ENCODE peak calls at places on chromosomes 12 and 14, in eight cellular contexts. One of them, this sample, is unnamed.

GRCh38 chr14:85247071-85247470 is 282.9 kb upstream of the FLRT2 start:
- DNase-seq in neural crest cell: no peak
- DNase-seq in transverse colon: no peak
- DNase-seq in M059J: no peak
- DNase-seq in astrocyte: no peak
- DNase-seq in activated CD8-positive, alpha-beta T cell treated with anti-CD3 and anti-CD28 coated beads for 36 hours: no peak
- DNase-seq in AG04450: no peak
- DNase-seq in stimulated activated CD4-positive, alpha-beta T cell treated with anti-CD3 and anti-CD28 coated beads, Interleukin-1b, Interleukin-23, amount 100 ng/mL, for 1 hour: no peak
- DNase-seq in this sample: no peak

GRCh38 chr12:122394626-122395194 is 27.8 kb downstream of the CLIP1 start:
- DNase-seq in neural crest cell: no peak
- DNase-seq in transverse colon: no peak
- DNase-seq in M059J: no peak
- DNase-seq in astrocyte: no peak
- DNase-seq in activated CD8-positive, alpha-beta T cell treated with anti-CD3 and anti-CD28 coated beads for 36 hours: no peak
- DNase-seq in AG04450: no peak
- DNase-seq in stimulated activated CD4-positive, alpha-beta T cell treated with anti-CD3 and anti-CD28 coated beads, Interleukin-1b, Interleukin-23, amount 100 ng/mL, for 1 hour: no peak
- DNase-seq in this sample: no peak

GRCh38 chr12:10189653-10190052 is 10.8 kb downstream of the TMEM52B start:
- DNase-seq in neural crest cell: no peak
- DNase-seq in transverse colon: no peak
- DNase-seq in M059J: peak
- DNase-seq in astrocyte: peak
- DNase-seq in activated CD8-positive, alpha-beta T cell treated with anti-CD3 and anti-CD28 coated beads for 36 hours: no peak
- DNase-seq in AG04450: no peak
- DNase-seq in stimulated activated CD4-positive, alpha-beta T cell treated with anti-CD3 and anti-CD28 coated beads, Interleukin-1b, Interleukin-23, amount 100 ng/mL, for 1 hour: no peak
- DNase-seq in this sample: peak

GRCh38 chr14:102195446-102195845 is 55.7 kb downstream of the WDR20 start:
- DNase-seq in neural crest cell: no peak
- DNase-seq in transverse colon: no peak
- DNase-seq in M059J: no peak
- DNase-seq in astrocyte: no peak
- DNase-seq in activated CD8-positive, alpha-beta T cell treated with anti-CD3 and anti-CD28 coated beads for 36 hours: no peak
- DNase-seq in AG04450: no peak
- DNase-seq in stimulated activated CD4-positive, alpha-beta T cell treated with anti-CD3 and anti-CD28 coated beads, Interleukin-1b, Interleukin-23, amount 100 ng/mL, for 1 hour: no peak
- DNase-seq in this sample: no peak

GRCh38 chr14:72439707-72440106 is 454.2 kb downstream of the DPF3 start:
- DNase-seq in neural crest cell: no peak
- DNase-seq in transverse colon: no peak
- DNase-seq in M059J: no peak
- DNase-seq in astrocyte: no peak
- DNase-seq in activated CD8-positive, alpha-beta T cell treated with anti-CD3 and anti-CD28 coated beads for 36 hours: peak
- DNase-seq in AG04450: no peak
- DNase-seq in stimulated activated CD4-positive, alpha-beta T cell treated with anti-CD3 and anti-CD28 coated beads, Interleukin-1b, Interleukin-23, amount 100 ng/mL, for 1 hour: no peak
- DNase-seq in this sample: no peak

GRCh38 chr12:42332301-42332894 is 6.4 kb downstream of the PPHLN1 start:
- DNase-seq in neural crest cell: no peak
- DNase-seq in transverse colon: no peak
- DNase-seq in M059J: peak
- DNase-seq in astrocyte: peak
- DNase-seq in activated CD8-positive, alpha-beta T cell treated with anti-CD3 and anti-CD28 coated beads for 36 hours: peak
- DNase-seq in AG04450: no peak
- DNase-seq in stimulated activated CD4-positive, alpha-beta T cell treated with anti-CD3 and anti-CD28 coated beads, Interleukin-1b, Interleukin-23, amount 100 ng/mL, for 1 hour: peak
- DNase-seq in this sample: peak

GRCh38 chr12:64534672-64535199 is 75.6 kb upstream of the RASSF3 start:
- DNase-seq in neural crest cell: no peak
- DNase-seq in transverse colon: no peak
- DNase-seq in M059J: no peak
- DNase-seq in astrocyte: no peak
- DNase-seq in activated CD8-positive, alpha-beta T cell treated with anti-CD3 and anti-CD28 coated beads for 36 hours: no peak
- DNase-seq in AG04450: no peak
- DNase-seq in stimulated activated CD4-positive, alpha-beta T cell treated with anti-CD3 and anti-CD28 coated beads, Interleukin-1b, Interleukin-23, amount 100 ng/mL, for 1 hour: no peak
- DNase-seq in this sample: no peak

GRCh38 chr12:86914716-86915115 is 658.5 kb upstream of the MGAT4C start:
- DNase-seq in neural crest cell: peak
- DNase-seq in transverse colon: no peak
- DNase-seq in M059J: peak
- DNase-seq in astrocyte: peak
- DNase-seq in activated CD8-positive, alpha-beta T cell treated with anti-CD3 and anti-CD28 coated beads for 36 hours: no peak
- DNase-seq in AG04450: peak
- DNase-seq in stimulated activated CD4-positive, alpha-beta T cell treated with anti-CD3 and anti-CD28 coated beads, Interleukin-1b, Interleukin-23, amount 100 ng/mL, for 1 hour: no peak
- DNase-seq in this sample: peak

GRCh38 chr14:32382704-32383103 is 53.6 kb downstream of the AKAP6 start:
- DNase-seq in neural crest cell: no peak
- DNase-seq in transverse colon: no peak
- DNase-seq in M059J: peak
- DNase-seq in astrocyte: no peak
- DNase-seq in activated CD8-positive, alpha-beta T cell treated with anti-CD3 and anti-CD28 coated beads for 36 hours: no peak
- DNase-seq in AG04450: no peak
- DNase-seq in stimulated activated CD4-positive, alpha-beta T cell treated with anti-CD3 and anti-CD28 coated beads, Interleukin-1b, Interleukin-23, amount 100 ng/mL, for 1 hour: no peak
- DNase-seq in this sample: peak

This sample was measured in NCI-H226.